ENCODE peak calls at places on chromosomes 6 and 20, in four cellular contexts. L is K562, H is HCT116, K is GM23248. B is an unnamed sample.

GRCh38 chr20:62730481-62730880 is 21.8 kb downstream of the NTSR1 start:
- DNase-seq in L (no peak), H (no peak), K (no peak), B (no peak)

GRCh38 chr6:116876635-116877611 is at the start of gene RFX6:
- DNase-seq in L (peak; percentile 29), H (no peak), K (no peak), B (no peak)

GRCh38 chr6:133973109-133973971 is 20.3 kb downstream of the TBPL1 start:
- DNase-seq in L (peak; percentile 69), H (peak; percentile 44), K (peak; percentile 70), B (no peak)

GRCh38 chr6:39184906-39185580 is 44.2 kb downstream of the KCNK5 start:
- DNase-seq in L (no peak), H (no peak), K (no peak), B (no peak)

GRCh38 chr20:57876163-57876562 is 166.3 kb upstream of the PMEPA1 start:
- DNase-seq in L (no peak), H (no peak), K (no peak), B (no peak)

GRCh38 chr6:121748376-121748775 is 312.9 kb downstream of the GJA1 start:
- DNase-seq in L (no peak), H (no peak), K (peak; percentile 89), B (no peak)

GRCh38 chr6:52984247-52984646 is 10.8 kb downstream of the GSTA4 start:
- DNase-seq in L (no peak), H (no peak), K (peak; percentile 9), B (peak; percentile 50)

GRCh38 chr6:11139051-11139960 is 27.8 kb upstream of the ERVFRD-1 start:
- DNase-seq in L (no peak), H (no peak), K (peak; percentile 67), B (no peak)

GRCh38 chr6:36127462-36128016 is 2.8 kb upstream of the MAPK13 start:
- DNase-seq in L (peak; percentile 92), H (no peak), K (peak; percentile 94), B (no peak)

GRCh38 chr20:41738584-41739193 is 120.5 kb upstream of the CHD6 start:
- DNase-seq in L (peak; percentile 66), H (peak; percentile 32), K (peak; percentile 75), B (peak; percentile 57)

GRCh38 chr6:38337819-38338465 is 301.8 kb downstream of the BTBD9 start:
- DNase-seq in L (no peak), H (peak; percentile 55), K (peak; percentile 85), B (no peak)

GRCh38 chr6:136511397-136511796 is 38.8 kb downstream of the MAP7 start:
- DNase-seq in L (no peak), H (no peak), K (no peak), B (no peak)

GRCh38 chr6:36226648-36227047 is 30.1 kb downstream of the BRPF3 start:
- DNase-seq in L (no peak), H (no peak), K (no peak), B (no peak)

GRCh38 chr6:3376888-3377535 is 79.8 kb downstream of the SLC22A23 start:
- DNase-seq in L (no peak), H (no peak), K (no peak), B (no peak)

GRCh38 chr6:107699191-107700015 is 124.7 kb downstream of the SCML4 start:
- DNase-seq in L (no peak), H (no peak), K (peak; percentile 40), B (no peak)

DNA sequence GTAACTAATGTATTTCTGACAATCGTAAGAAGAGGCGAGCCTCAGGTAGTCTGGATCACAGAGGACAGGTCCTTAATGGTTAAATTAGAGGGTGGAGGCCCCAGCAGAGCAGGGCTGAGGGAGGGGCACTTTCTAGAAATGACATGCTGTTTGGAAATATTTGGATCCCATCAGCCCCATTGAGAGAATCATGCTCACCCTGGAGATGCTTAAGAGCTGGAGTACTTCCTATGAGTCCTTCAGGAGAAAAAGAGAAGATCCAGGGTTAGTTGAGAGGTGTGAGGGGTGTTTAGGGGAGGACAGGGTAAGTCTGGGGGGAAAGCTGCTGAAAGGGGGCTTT is 123.0 kb downstream of the TCP11 start:
- DNase-seq in L (no peak), H (no peak), K (no peak), B (no peak)
- H3K9ac ChIP-seq in L (no peak overlapping the region), H (no peak overlapping the region), K (peak overlapping the region; percentile 48), B (no peak overlapping the region)

DNA sequence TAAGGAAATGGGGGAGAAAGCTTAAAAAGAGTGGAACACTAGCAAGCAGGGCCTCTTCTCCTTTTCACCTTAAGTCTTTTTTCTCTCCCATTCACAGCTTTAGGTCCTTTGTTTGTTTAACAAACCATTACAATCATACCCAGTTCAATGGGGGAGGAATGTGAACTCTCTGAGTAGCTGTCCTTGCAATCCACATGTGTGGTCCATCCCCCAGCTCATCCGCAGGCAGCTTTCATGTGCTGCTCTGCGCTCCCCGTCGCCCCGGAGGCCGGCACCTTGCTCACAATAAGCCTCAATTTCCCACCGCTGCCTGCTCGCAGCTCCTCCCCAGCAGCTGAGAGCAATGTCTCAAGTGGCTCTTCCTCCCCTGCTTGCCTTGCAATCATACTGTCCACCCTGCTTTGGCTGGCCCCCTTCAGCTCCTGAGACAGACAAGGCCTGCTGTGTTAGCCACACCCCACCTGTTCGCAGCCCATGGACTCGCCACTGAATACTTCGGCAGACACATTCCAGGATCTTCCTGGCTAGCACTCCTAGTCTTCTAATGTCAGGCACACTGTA is 49.1 kb downstream of the PLAGL1 start:
- DNase-seq in L (no peak), H (no peak), K (no peak), B (no peak)
- H3K4me2 ChIP-seq in L (no peak overlapping the region), H (no peak overlapping the region), K (no peak overlapping the region), B (no peak overlapping the region)

GRCh38 chr6:159837511-159837910 is 37.4 kb downstream of the PNLDC1 start:
- DNase-seq in L (no peak), H (no peak), K (no peak), B (no peak)

GRCh38 chr6:159838020-159838744 is 38.1 kb downstream of the PNLDC1 start:
- DNase-seq in L (no peak), H (no peak), K (no peak), B (no peak)

GRCh38 chr6:159833997-159834601 is 34.0 kb downstream of the PNLDC1 start:
- DNase-seq in L (no peak), H (no peak), K (no peak), B (peak; percentile 53)

GRCh38 chr6:159837141-159837490 is 37.0 kb downstream of the PNLDC1 start:
- DNase-seq in L (no peak), H (no peak), K (no peak), B (no peak)

DNA sequence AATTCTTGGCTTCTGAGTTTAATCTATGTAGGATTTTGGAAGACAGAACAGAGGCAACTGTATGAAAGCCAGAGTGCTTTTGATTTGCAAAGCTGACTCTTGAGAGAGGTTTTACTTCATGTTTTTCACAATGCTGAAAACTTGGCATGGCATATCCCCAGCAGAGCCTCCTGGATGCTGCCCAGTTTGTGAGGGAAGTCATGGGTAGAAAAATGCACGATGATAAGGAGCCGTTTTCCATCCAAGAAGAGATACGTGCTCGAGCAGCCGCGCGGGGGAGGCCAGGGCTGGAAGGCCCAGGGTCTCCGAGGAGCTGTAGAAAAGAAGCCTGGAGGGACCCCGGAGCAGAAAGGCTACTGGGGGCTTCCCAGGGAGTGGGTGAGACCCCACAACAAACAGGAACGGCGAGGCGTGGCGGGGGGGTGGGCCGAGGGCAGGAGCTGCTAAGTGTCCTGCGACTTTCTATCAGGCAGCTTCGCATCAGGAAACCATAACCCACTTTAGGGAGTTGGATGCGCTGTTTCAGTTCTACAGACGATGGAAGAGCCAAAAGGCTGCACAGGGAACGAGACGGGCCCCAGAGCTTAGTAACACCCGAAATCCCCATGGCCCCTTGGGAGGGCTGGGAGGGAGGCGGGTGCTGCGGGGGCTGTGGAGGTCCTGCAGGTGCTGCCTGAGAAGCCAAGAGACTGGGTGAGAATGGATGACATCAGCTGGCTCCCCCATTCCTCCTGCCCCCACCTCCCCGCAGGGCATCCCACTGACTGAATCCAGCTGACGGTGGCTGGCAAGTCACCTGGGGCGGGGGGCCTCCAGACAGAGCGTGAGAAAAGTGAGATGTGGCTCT is 36.4 kb downstream of the PNLDC1 start:
- DNase-seq in L (no peak), H (no peak), K (no peak), B (no peak)
- TF ChIP-seq EZH2 in L (no peak), H (no peak), K (no peak), B (no peak)

DNA sequence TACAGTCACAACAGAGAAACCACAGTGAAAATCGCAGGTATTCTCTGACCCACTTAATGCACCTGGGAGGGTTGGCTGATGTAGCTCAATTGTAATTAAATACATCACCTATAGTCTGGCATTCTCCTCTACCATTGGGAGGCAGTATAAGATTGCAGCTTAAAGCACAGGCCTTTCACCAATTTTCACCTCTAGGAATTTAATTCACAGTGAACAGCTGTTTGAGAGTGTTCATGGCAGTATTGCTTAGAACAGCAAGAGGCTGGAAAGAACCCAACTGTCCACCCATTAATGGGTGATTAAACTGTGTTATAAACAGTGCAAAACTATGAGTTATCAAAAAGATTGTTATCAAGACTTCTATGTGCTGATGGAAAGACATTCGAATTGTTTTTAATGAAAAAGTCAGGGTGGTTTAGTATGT is 2.0 kb downstream of the EDEM2 start:
- DNase-seq in L (peak; percentile 60), H (peak; percentile 47), K (peak; percentile 62), B (no peak)
- H3K9ac ChIP-seq in L (no peak overlapping the region), H (no peak overlapping the region), K (no peak overlapping the region), B (no peak overlapping the region)

GRCh38 chr6:1263850-1264377 is 48.0 kb upstream of the FOXQ1 start:
- DNase-seq in L (no peak), H (no peak), K (no peak), B (no peak)

GRCh38 chr6:1263039-1263849 is 48.7 kb upstream of the FOXQ1 start:
- DNase-seq in L (no peak), H (no peak), K (no peak), B (no peak)

GRCh38 chr6:1266686-1267056 is 45.2 kb upstream of the FOXQ1 start:
- DNase-seq in L (no peak), H (no peak), K (no peak), B (no peak)

GRCh38 chr6:1264619-1265445 is 47.1 kb upstream of the FOXQ1 start:
- DNase-seq in L (no peak), H (no peak), K (no peak), B (no peak)

DNA sequence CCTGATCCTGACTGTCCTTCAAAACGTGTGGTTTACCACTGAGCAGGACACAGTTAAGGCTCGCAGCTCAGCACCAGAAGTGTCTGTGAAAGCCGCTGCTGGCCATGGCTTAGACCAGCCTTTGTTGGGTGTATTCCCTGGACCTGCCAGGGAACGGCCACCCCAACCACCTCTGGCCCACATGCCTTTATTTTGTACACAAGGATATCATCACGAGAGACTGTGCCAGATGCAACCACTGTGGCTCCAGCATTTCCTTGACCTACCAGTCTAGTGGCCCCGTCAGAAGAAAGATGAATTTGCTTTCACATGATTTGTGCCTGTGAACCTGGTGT is 49.2 kb upstream of the FOXQ1 start:
- DNase-seq in L (no peak), H (no peak), K (no peak), B (no peak)
- H3K4me2 ChIP-seq in L (no peak overlapping the region), H (no peak overlapping the region), K (no peak overlapping the region), B (no peak overlapping the region)

GRCh38 chr6:43823879-43824740 is 54.1 kb downstream of the VEGFA start:
- DNase-seq in L (no peak), H (no peak), K (no peak), B (no peak)
- TF ChIP-seq EZH2 in L (no peak), H (no peak), K (no peak), B (no peak)

GRCh38 chr6:90369024-90369519 is 72.4 kb upstream of the BACH2 start:
- DNase-seq in L (peak; percentile 83), H (peak; percentile 99), K (peak; percentile 98), B (no peak)
- H3K9ac ChIP-seq in L (peak overlapping the region; percentile 55), H (peak overlapping the region; percentile 44), K (peak overlapping the region; percentile 42), B (no peak overlapping the region)

B was measured in DND-41.